ENCODE peak calls at places on chromosomes 11 and 22, in eight cellular contexts. J is upper lobe of right lung, L is cardiac muscle cell, A is mucosa of descending colon, M is prostate gland, I is thoracic aorta, S is H9, H is IMR-90. W is an unnamed sample.

GRCh38 chr11:23359297-23359696 is 499.0 kb upstream of the CCDC179 start:
- DNase-seq in J (no peak), L (peak; percentile 61), A (no peak), M (no peak), I (no peak), S (no peak), H (peak; percentile 97), W (peak; percentile 24)

GRCh38 chr11:70618471-70619101 is 220.3 kb downstream of the CTTN start:
- DNase-seq in J (no peak), L (no peak), A (peak; percentile 76), M (no peak), I (no peak), S (no peak), H (no peak), W (no peak)

GRCh38 chr22:41808400-41808799 is 7.9 kb downstream of the CCDC134 start:
- DNase-seq in J (no peak), L (no peak), A (no peak), M (no peak), I (no peak), S (no peak), H (no peak), W (no peak)

GRCh38 chr11:6693342-6694228 is 10.4 kb upstream of the MRPL17 start:
- DNase-seq in J (no peak), L (peak; percentile 80), A (no peak), M (no peak), I (peak; percentile 42), S (no peak), H (peak; percentile 84), W (peak; percentile 49)

GRCh38 chr11:111229604-111230003 is 15.9 kb upstream of the POU2AF2 start:
- DNase-seq in J (no peak), L (peak; percentile 39), A (no peak), M (no peak), I (no peak), S (no peak), H (no peak), W (no peak)

GRCh38 chr11:76177250-76177686 is 29.0 kb downstream of the WNT11 start:
- DNase-seq in J (no peak), L (no peak), A (no peak), M (no peak), I (no peak), S (no peak), H (no peak), W (no peak)

GRCh38 chr11:18253222-18253621 is 4.8 kb upstream of the SAA2 start:
- DNase-seq in J (no peak), L (no peak), A (no peak), M (no peak), I (no peak), S (no peak), H (no peak), W (no peak)

GRCh38 chr22:47389201-47389600 is 626.8 kb downstream of the TBC1D22A start:
- DNase-seq in J (no peak), L (no peak), A (no peak), M (no peak), I (no peak), S (no peak), H (no peak), W (no peak)

GRCh38 chr22:26658671-26659478 is 1.5 kb downstream of the MIAT start:
- DNase-seq in J (peak; percentile 63), L (peak; percentile 82), A (peak; percentile 53), M (peak; percentile 27), I (peak; percentile 57), S (peak; percentile 96), H (peak; percentile 97), W (peak; percentile 83)

GRCh38 chr11:35584321-35584720 is 33.9 kb upstream of the FJX1 start:
- DNase-seq in J (no peak), L (peak; percentile 38), A (no peak), M (no peak), I (no peak), S (no peak), H (peak; percentile 88), W (peak; percentile 68)

GRCh38 chr22:25845985-25846745 is 104.2 kb downstream of the MYO18B start:
- DNase-seq in J (no peak), L (no peak), A (no peak), M (no peak), I (no peak), S (no peak), H (no peak), W (no peak)

GRCh38 chr11:76587810-76588454 is 82.6 kb downstream of the LRRC32 start:
- DNase-seq in J (no peak), L (no peak), A (no peak), M (no peak), I (no peak), S (no peak), H (peak; percentile 67), W (peak; percentile 18)

GRCh38 chr11:45807792-45808238 is 2.9 kb downstream of the SLC35C1 start:
- DNase-seq in J (no peak), L (no peak), A (no peak), M (no peak), I (no peak), S (no peak), H (no peak), W (no peak)
- H3K4me1 ChIP-seq in J (peaks cover 40% of the 10 kb centered on the region), L (peaks cover 7% of the 10 kb centered on the region), A (peaks cover 32% of the 10 kb centered on the region), M (peaks cover 24% of the 10 kb centered on the region), I (peaks cover 41% of the 10 kb centered on the region), S (no peaks in the 10 kb centered on the region), H (peaks cover 20% of the 10 kb centered on the region), W (peaks cover 28% of the 10 kb centered on the region)

GRCh38 chr11:9760180-9760550 is 96.3 kb downstream of the SWAP70 start:
- DNase-seq in J (peak; percentile 73), L (peak; percentile 97), A (peak; percentile 74), M (peak; percentile 55), I (peak; percentile 82), S (no peak), H (peak; percentile 95), W (peak; percentile 66)

GRCh38 chr11:9759519-9760179 is 95.8 kb downstream of the SWAP70 start:
- DNase-seq in J (peak; percentile 80), L (peak; percentile 97), A (peak; percentile 79), M (peak; percentile 84), I (peak; percentile 93), S (no peak), H (peak; percentile 100), W (peak; percentile 97)

GRCh38 chr11:9763301-9763700 is 99.4 kb downstream of the SWAP70 start:
- DNase-seq in J (no peak), L (no peak), A (no peak), M (no peak), I (no peak), S (no peak), H (no peak), W (no peak)

GRCh38 chr11:9762531-9762930 is 98.7 kb downstream of the SWAP70 start:
- DNase-seq in J (no peak), L (no peak), A (no peak), M (no peak), I (no peak), S (no peak), H (no peak), W (no peak)

GRCh38 chr11:9761441-9761945 is 97.6 kb downstream of the SWAP70 start:
- DNase-seq in J (no peak), L (no peak), A (no peak), M (no peak), I (no peak), S (no peak), H (no peak), W (no peak)
- H3K4me1 ChIP-seq in J (peaks cover 33% of the 10 kb centered on the region), L (peaks cover 44% of the 10 kb centered on the region), A (peaks cover 26% of the 10 kb centered on the region), M (peaks cover 15% of the 10 kb centered on the region), I (peaks cover 45% of the 10 kb centered on the region), S (peaks cover 3% of the 10 kb centered on the region), H (peaks cover 51% of the 10 kb centered on the region), W (peaks cover 59% of the 10 kb centered on the region)

DNA sequence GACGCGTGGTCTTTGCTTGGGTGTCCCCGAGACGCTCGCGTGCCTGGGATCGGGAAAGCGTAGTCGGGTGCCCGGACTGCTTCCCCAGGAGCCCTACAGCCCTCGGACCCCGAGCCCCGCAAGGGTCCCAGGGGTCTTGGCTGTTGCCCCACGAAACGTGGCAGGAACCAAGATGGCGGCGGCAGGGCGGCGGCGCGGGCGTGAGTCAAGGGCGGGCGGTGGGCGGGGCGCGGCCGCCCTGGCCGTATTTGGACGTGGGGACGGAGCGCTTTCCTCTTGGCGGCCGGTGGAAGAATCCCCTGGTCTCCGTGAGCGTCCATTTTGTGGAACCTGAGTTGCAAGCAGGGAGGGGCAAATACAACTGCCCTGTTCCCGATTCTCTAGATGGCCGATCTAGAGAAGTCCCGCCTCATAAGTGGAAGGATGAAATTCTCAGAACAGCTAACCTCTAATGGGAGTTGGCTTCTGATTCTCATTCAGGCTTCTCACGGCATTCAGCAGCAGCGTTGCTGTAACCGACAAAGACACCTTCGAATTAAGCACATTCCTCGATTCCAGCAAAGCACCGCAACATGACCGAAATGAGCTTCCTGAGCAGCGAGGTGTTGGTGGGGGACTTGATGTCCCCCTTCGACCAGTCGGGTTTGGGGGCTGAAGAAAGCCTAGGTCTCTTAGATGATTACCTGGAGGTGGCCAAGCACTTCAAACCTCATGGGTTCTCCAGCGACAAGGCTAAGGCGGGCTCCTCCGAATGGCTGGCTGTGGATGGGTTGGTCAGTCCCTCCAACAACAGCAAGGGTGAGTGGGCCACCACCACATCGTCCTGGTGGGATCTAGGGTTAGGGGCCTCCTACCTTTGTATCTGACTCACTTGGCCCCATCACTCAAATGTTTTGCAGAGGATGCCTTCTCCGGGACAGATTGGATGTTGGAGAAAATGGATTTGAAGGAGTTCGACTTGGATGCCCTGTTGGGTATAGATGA is 804 bp downstream of the ATF4 start:
- DNase-seq in J (peak; percentile 92), L (peak; percentile 86), A (peak; percentile 89), M (peak; percentile 66), I (no peak), S (no peak), H (peak; percentile 73), W (peak; percentile 84)
- H3K4me1 ChIP-seq in J (peaks cover 54% of the 10 kb centered on the region), L (peaks cover 26% of the 10 kb centered on the region), A (peaks cover 34% of the 10 kb centered on the region), M (peaks cover 17% of the 10 kb centered on the region), I (peaks cover 61% of the 10 kb centered on the region), S (no peaks in the 10 kb centered on the region), H (peaks cover 4% of the 10 kb centered on the region), W (peaks cover 38% of the 10 kb centered on the region)

GRCh38 chr11:47105974-47106373 is 70.7 kb downstream of the ARFGAP2 start:
- DNase-seq in J (no peak), L (no peak), A (peak; percentile 44), M (no peak), I (no peak), S (no peak), H (no peak), W (no peak)
- H3K4me1 ChIP-seq in J (peaks cover 12% of the 10 kb centered on the region), L (no peaks in the 10 kb centered on the region), A (peaks cover 19% of the 10 kb centered on the region), M (no peaks in the 10 kb centered on the region), I (no peaks in the 10 kb centered on the region), S (peaks cover 4% of the 10 kb centered on the region), H (peaks cover 17% of the 10 kb centered on the region), W (no peaks in the 10 kb centered on the region)

DNA sequence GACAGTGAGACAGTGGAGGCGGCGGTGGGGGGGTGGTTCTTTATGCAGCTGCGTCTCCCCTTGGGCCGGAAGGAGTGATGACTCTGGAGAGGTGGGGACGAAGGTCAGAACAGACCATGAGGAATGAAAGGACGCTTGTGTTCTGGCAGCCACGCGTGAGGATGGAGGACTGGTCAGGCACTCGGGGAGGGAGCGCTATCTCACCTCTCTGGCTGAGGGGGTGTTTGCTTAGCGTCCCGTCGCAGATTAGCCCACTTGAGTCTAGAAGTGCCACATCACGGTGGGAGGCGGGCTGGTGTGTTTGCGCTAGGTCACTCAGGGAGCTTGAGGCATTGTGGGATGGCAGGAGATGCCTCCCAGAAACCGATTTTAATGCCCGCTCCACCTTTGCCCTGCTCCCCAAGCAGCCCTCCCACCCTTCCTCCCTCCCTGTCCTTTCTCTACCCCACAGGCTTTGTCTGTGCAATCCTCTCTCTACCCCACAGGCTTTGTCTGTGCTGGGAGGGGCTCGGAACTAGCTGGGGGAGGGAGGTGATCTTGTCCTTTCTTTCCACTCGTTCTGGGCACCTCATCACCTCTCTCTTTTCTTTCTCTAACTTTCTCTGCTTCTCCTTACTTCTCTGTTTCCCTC is 97.8 kb downstream of the PKNOX2 start:
- DNase-seq in J (no peak), L (peak; percentile 16), A (no peak), M (no peak), I (no peak), S (no peak), H (no peak), W (no peak)
- H3K4me1 ChIP-seq in J (peaks cover 7% of the 10 kb centered on the region), L (peaks cover 17% of the 10 kb centered on the region), A (no peaks in the 10 kb centered on the region), M (no peaks in the 10 kb centered on the region), I (peaks cover 31% of the 10 kb centered on the region), S (peaks cover 10% of the 10 kb centered on the region), H (peaks cover 32% of the 10 kb centered on the region), W (peaks cover 10% of the 10 kb centered on the region)

GRCh38 chr22:19107730-19108074 is 14.5 kb downstream of the DGCR2 start:
- DNase-seq in J (no peak), L (no peak), A (no peak), M (no peak), I (no peak), S (no peak), H (no peak), W (no peak)
- H3K4me1 ChIP-seq in J (peaks cover 60% of the 10 kb centered on the region), L (no peaks in the 10 kb centered on the region), A (peaks cover 23% of the 10 kb centered on the region), M (peaks cover 11% of the 10 kb centered on the region), I (peaks cover 30% of the 10 kb centered on the region), S (peaks cover 8% of the 10 kb centered on the region), H (peaks cover 23% of the 10 kb centered on the region), W (no peaks in the 10 kb centered on the region)